ENCODE peak calls at places on chromosomes 4 and X, in nine cellular contexts. One of them, this sample, is unnamed.

GRCh38 chrX:47501226-47502071 is 18.4 kb upstream of the ZNF41 start:
- DNase-seq in Calu3: no peak
- DNase-seq in CD8-positive, alpha-beta T cell: no peak
- DNase-seq in HT1080: peak
- DNase-seq in erythroblast: no peak
- DNase-seq in NCI-H446: no peak
- DNase-seq in NCI-H187 treated with DMSO at 0.1 percent for 48 hours: no peak
- DNase-seq in cerebellar cortex: no peak
- DNase-seq in epithelial cell of esophagus: no peak
- DNase-seq in this sample: peak

GRCh38 chr4:184167576-184167975 is 50.1 kb downstream of the ENPP6 start:
- DNase-seq in NCI-H446: no peak
- DNase-seq in CD8-positive, alpha-beta T cell: no peak
- DNase-seq in Calu3: no peak
- DNase-seq in epithelial cell of esophagus: no peak
- DNase-seq in erythroblast: no peak
- DNase-seq in cerebellar cortex: no peak
- DNase-seq in NCI-H187 treated with DMSO at 0.1 percent for 48 hours: no peak
- DNase-seq in HT1080: no peak
- DNase-seq in this sample: no peak

GRCh38 chr4:153466637-153467153 is 535 bp downstream of the TMEM131L start:
- DNase-seq in NCI-H446: no peak
- DNase-seq in erythroblast: no peak
- DNase-seq in Calu3: no peak
- DNase-seq in epithelial cell of esophagus: no peak
- DNase-seq in NCI-H187 treated with DMSO at 0.1 percent for 48 hours: no peak
- DNase-seq in cerebellar cortex: no peak
- DNase-seq in CD8-positive, alpha-beta T cell: no peak
- DNase-seq in HT1080: no peak
- DNase-seq in this sample: peak

GRCh38 chrX:51742586-51742985 is 656 bp upstream of the GSPT2 start:
- DNase-seq in Calu3: no peak
- DNase-seq in NCI-H187 treated with DMSO at 0.1 percent for 48 hours: no peak
- DNase-seq in epithelial cell of esophagus: no peak
- DNase-seq in NCI-H446: no peak
- DNase-seq in HT1080: no peak
- DNase-seq in erythroblast: no peak
- DNase-seq in cerebellar cortex: no peak
- DNase-seq in CD8-positive, alpha-beta T cell: no peak
- DNase-seq in this sample: no peak

GRCh38 chrX:34778961-34779360 is 121.9 kb upstream of the TMEM47 start:
- DNase-seq in cerebellar cortex: no peak
- DNase-seq in NCI-H446: no peak
- DNase-seq in HT1080: peak
- DNase-seq in erythroblast: no peak
- DNase-seq in NCI-H187 treated with DMSO at 0.1 percent for 48 hours: no peak
- DNase-seq in epithelial cell of esophagus: peak
- DNase-seq in Calu3: no peak
- DNase-seq in CD8-positive, alpha-beta T cell: no peak
- DNase-seq in this sample: peak

GRCh38 chrX:110383414-110383813 is 24.8 kb downstream of the RTL9 start:
- DNase-seq in cerebellar cortex: no peak
- DNase-seq in HT1080: peak
- DNase-seq in epithelial cell of esophagus: peak
- DNase-seq in erythroblast: no peak
- DNase-seq in NCI-H187 treated with DMSO at 0.1 percent for 48 hours: no peak
- DNase-seq in CD8-positive, alpha-beta T cell: no peak
- DNase-seq in Calu3: no peak
- DNase-seq in NCI-H446: no peak
- DNase-seq in this sample: peak

GRCh38 chr4:84585276-84585675 is 2.3 kb downstream of the CDS1 start:
- DNase-seq in HT1080: no peak
- DNase-seq in cerebellar cortex: no peak
- DNase-seq in NCI-H187 treated with DMSO at 0.1 percent for 48 hours: no peak
- DNase-seq in NCI-H446: no peak
- DNase-seq in erythroblast: no peak
- DNase-seq in Calu3: no peak
- DNase-seq in CD8-positive, alpha-beta T cell: no peak
- DNase-seq in epithelial cell of esophagus: no peak
- DNase-seq in this sample: no peak

GRCh38 chr4:87073570-87074470 is 139.0 kb downstream of the AFF1 start:
- DNase-seq in HT1080: no peak
- DNase-seq in Calu3: no peak
- DNase-seq in epithelial cell of esophagus: peak
- DNase-seq in cerebellar cortex: no peak
- DNase-seq in NCI-H446: peak
- DNase-seq in NCI-H187 treated with DMSO at 0.1 percent for 48 hours: peak
- DNase-seq in erythroblast: no peak
- DNase-seq in CD8-positive, alpha-beta T cell: peak
- DNase-seq in this sample: no peak

GRCh38 chrX:106468433-106468832 is 143.3 kb upstream of the RADX start:
- DNase-seq in epithelial cell of esophagus: no peak
- DNase-seq in erythroblast: no peak
- DNase-seq in NCI-H446: no peak
- DNase-seq in NCI-H187 treated with DMSO at 0.1 percent for 48 hours: no peak
- DNase-seq in CD8-positive, alpha-beta T cell: no peak
- DNase-seq in cerebellar cortex: no peak
- DNase-seq in Calu3: no peak
- DNase-seq in HT1080: no peak
- DNase-seq in this sample: no peak

GRCh38 chr4:111838406-111838930 is 306.8 kb upstream of the FAM241A start:
- DNase-seq in erythroblast: no peak
- DNase-seq in cerebellar cortex: no peak
- DNase-seq in NCI-H446: no peak
- DNase-seq in CD8-positive, alpha-beta T cell: no peak
- DNase-seq in epithelial cell of esophagus: no peak
- DNase-seq in NCI-H187 treated with DMSO at 0.1 percent for 48 hours: no peak
- DNase-seq in HT1080: no peak
- DNase-seq in Calu3: no peak
- DNase-seq in this sample: no peak

GRCh38 chr4:101993002-101993840 is 202.7 kb downstream of the BANK1 start:
- DNase-seq in NCI-H187 treated with DMSO at 0.1 percent for 48 hours: no peak
- DNase-seq in Calu3: no peak
- DNase-seq in cerebellar cortex: peak
- DNase-seq in CD8-positive, alpha-beta T cell: no peak
- DNase-seq in NCI-H446: peak
- DNase-seq in erythroblast: no peak
- DNase-seq in epithelial cell of esophagus: no peak
- DNase-seq in HT1080: no peak
- DNase-seq in this sample: no peak

GRCh38 chr4:185254434-185254833 is 45.0 kb downstream of the SNX25 start:
- DNase-seq in CD8-positive, alpha-beta T cell: no peak
- DNase-seq in cerebellar cortex: no peak
- DNase-seq in NCI-H446: no peak
- DNase-seq in HT1080: peak
- DNase-seq in epithelial cell of esophagus: peak
- DNase-seq in Calu3: no peak
- DNase-seq in erythroblast: no peak
- DNase-seq in NCI-H187 treated with DMSO at 0.1 percent for 48 hours: no peak
- DNase-seq in this sample: no peak

GRCh38 chr4:175805863-175806262 is 6.2 kb downstream of the GPM6A start:
- DNase-seq in NCI-H187 treated with DMSO at 0.1 percent for 48 hours: no peak
- DNase-seq in epithelial cell of esophagus: no peak
- DNase-seq in cerebellar cortex: peak
- DNase-seq in erythroblast: no peak
- DNase-seq in NCI-H446: peak
- DNase-seq in CD8-positive, alpha-beta T cell: no peak
- DNase-seq in Calu3: no peak
- DNase-seq in HT1080: no peak
- DNase-seq in this sample: no peak

GRCh38 chr4:149296503-149296902 is 519.1 kb downstream of the IQCM start:
- DNase-seq in NCI-H446: peak
- DNase-seq in epithelial cell of esophagus: no peak
- DNase-seq in cerebellar cortex: no peak
- DNase-seq in NCI-H187 treated with DMSO at 0.1 percent for 48 hours: no peak
- DNase-seq in HT1080: no peak
- DNase-seq in CD8-positive, alpha-beta T cell: no peak
- DNase-seq in erythroblast: no peak
- DNase-seq in Calu3: no peak
- DNase-seq in this sample: no peak

This sample was measured in ELR.